ENCODE peak calls at places on chromosomes 2 and 18, in four cellular contexts. L is T-helper 22 cell; X is activated naive CD4-positive, alpha-beta T cell; Q is chondrocyte. G is an unnamed sample.

GRCh38 chr2:230814616-230815015 is 50.1 kb upstream of the ITM2C start:
- DNase-seq in L (no peak), X (no peak), Q (no peak), G (no peak)

GRCh38 chr2:1884933-1885580 is 140.7 kb upstream of the PXDN start:
- DNase-seq in L (no peak), X (no peak), Q (no peak), G (no peak)

GRCh38 chr18:24601624-24602023 is 141.2 kb downstream of the HRH4 start:
- DNase-seq in L (no peak), X (no peak), Q (no peak), G (no peak)

GRCh38 chr18:25056456-25056855 is 295.5 kb downstream of the ZNF521 start:
- DNase-seq in L (no peak), X (no peak), Q (no peak), G (no peak)

GRCh38 chr2:44708646-44709000 is 232.9 kb upstream of the SIX3 start:
- DNase-seq in L (no peak), X (no peak), Q (no peak), G (no peak)

GRCh38 chr2:215826376-215826775 is 187.0 kb downstream of the MREG start:
- DNase-seq in L (no peak), X (no peak), Q (no peak), G (no peak)

GRCh38 chr2:24620936-24621335 is 129.9 kb downstream of the NCOA1 start:
- DNase-seq in L (no peak), X (no peak), Q (no peak), G (no peak)

GRCh38 chr18:3283908-3284307 is 22.0 kb downstream of the MYL12B start:
- DNase-seq in L (no peak), X (no peak), Q (no peak), G (no peak)

GRCh38 chr2:50492452-50492851 is 539.5 kb downstream of the NRXN1 start:
- DNase-seq in L (no peak), X (no peak), Q (no peak), G (no peak)

GRCh38 chr2:188971316-188971930 is 2.8 kb upstream of the COL3A1 start:
- DNase-seq in L (no peak), X (no peak), Q (no peak), G (no peak)

GRCh38 chr2:109321570-109321969 is 192.6 kb downstream of the SH3RF3 start:
- DNase-seq in L (no peak), X (no peak), Q (no peak), G (no peak)

GRCh38 chr2:144268036-144268678 is 251.8 kb downstream of the ZEB2 start:
- DNase-seq in L (no peak), X (no peak), Q (no peak), G (no peak)

GRCh38 chr2:118893100-118893499 is 45.7 kb upstream of the EN1 start:
- DNase-seq in L (no peak), X (no peak), Q (no peak), G (no peak)

GRCh38 chr2:16615687-16616615 is 49.7 kb downstream of the CYRIA start:
- DNase-seq in L (no peak), X (no peak), Q (no peak), G (no peak)

GRCh38 chr18:14086459-14087231 is 45.6 kb downstream of the ZNF519 start:
- DNase-seq in L (no peak), X (no peak), Q (no peak), G (no peak)

GRCh38 chr2:46296216-46296839 is 879 bp upstream of the EPAS1 start:
- DNase-seq in L (no peak), X (no peak), Q (no peak), G (no peak)

GRCh38 chr18:57353940-57354461 is 1.6 kb downstream of the ST8SIA3 start:
- DNase-seq in L (no peak), X (no peak), Q (no peak), G (no peak)

GRCh38 chr18:48230459-48231113 is 178.6 kb downstream of the ZBTB7C start:
- DNase-seq in L (no peak), X (no peak), Q (no peak), G (no peak)

GRCh38 chr18:8426401-8426800 is 182.8 kb upstream of the RAB12 start:
- DNase-seq in L (no peak), X (no peak), Q (no peak), G (no peak)

GRCh38 chr18:68822926-68823325 is 25.0 kb downstream of the CCDC102B start:
- DNase-seq in L (no peak), X (no peak), Q (no peak), G (no peak)

GRCh38 chr2:240640939-240641338 is 15.7 kb downstream of the GPR35 start:
- DNase-seq in L (no peak), X (no peak), Q (peak), G (no peak)